ENCODE peak calls at places on chromosome 13, in seven cellular contexts. G, Z, A, D, P, F and Y are unnamed samples.

GRCh38 chr13:98752111-98752941 is at the start of gene SLC15A1:
- DNase-seq in F (no peak), G (no peak), P (no peak), D (peak; percentile 68), A (no peak), Z (no peak), Y (no peak)

GRCh38 chr13:99028890-99029289 is 51.0 kb upstream of the DOCK9 start:
- DNase-seq in G (peak; percentile 44), D (no peak), Z (no peak), P (no peak), A (no peak), F (no peak), Y (no peak)

GRCh38 chr13:72849571-72849970 is 67.6 kb downstream of the PIBF1 start:
- DNase-seq in D (no peak), G (no peak), A (no peak), P (no peak), F (no peak), Z (peak; percentile 9), Y (no peak)

GRCh38 chr13:47374741-47375140 is 477.9 kb upstream of the HTR2A start:
- DNase-seq in Z (no peak), P (no peak), D (no peak), G (no peak), A (no peak), F (no peak), Y (no peak)

GRCh38 chr13:21033224-21033855 is 28.0 kb downstream of the LATS2 start:
- DNase-seq in G (no peak), P (no peak), Z (peak; percentile 50), A (no peak), F (no peak), D (no peak), Y (no peak)

GRCh38 chr13:30697177-30697953 is 38.0 kb upstream of the ALOX5AP start:
- DNase-seq in P (no peak), G (no peak), A (no peak), D (no peak), Z (no peak), F (no peak), Y (no peak)

GRCh38 chr13:88704600-88705275 is 1033.6 kb downstream of the SLITRK5 start:
- DNase-seq in F (no peak), P (no peak), D (no peak), A (no peak), G (no peak), Z (no peak), Y (no peak)

GRCh38 chr13:57582032-57582431 is 49.5 kb upstream of the PCDH17 start:
- DNase-seq in P (no peak), D (no peak), G (no peak), A (no peak), Z (no peak), F (no peak), Y (no peak)

GRCh38 chr13:101773062-101773461 is 320.6 kb downstream of the ITGBL1 start:
- DNase-seq in Z (no peak), F (no peak), D (peak; percentile 9), P (no peak), A (no peak), G (no peak), Y (no peak)

GRCh38 chr13:40665754-40666057 is 735 bp downstream of the FOXO1 start:
- DNase-seq in A (no peak), Z (peak; percentile 39), G (peak; percentile 30), F (peak; percentile 40), P (peak; percentile 42), D (no peak), Y (no peak)

GRCh38 chr13:95073826-95074345 is 227.4 kb downstream of the ABCC4 start:
- DNase-seq in Z (no peak), A (no peak), D (no peak), P (no peak), G (no peak), F (no peak), Y (no peak)

GRCh38 chr13:51541809-51542258 is 42.4 kb upstream of the WDFY2 start:
- DNase-seq in F (no peak), Z (no peak), G (no peak), D (no peak), P (no peak), A (no peak), Y (no peak)

GRCh38 chr13:49904729-49905456 is 31.2 kb downstream of the SPRYD7 start:
- DNase-seq in G (no peak), D (no peak), Z (no peak), A (no peak), P (no peak), F (no peak), Y (no peak)

GRCh38 chr13:51101636-51102218 is 9.3 kb downstream of the C13orf42 start:
- DNase-seq in F (no peak), P (no peak), Z (no peak), A (no peak), D (peak; percentile 36), G (no peak), Y (no peak)

GRCh38 chr13:83503424-83503823 is 378.9 kb downstream of the SLITRK1 start:
- DNase-seq in F (no peak), G (no peak), P (no peak), Z (no peak), D (no peak), A (no peak), Y (no peak)

GRCh38 chr13:76225815-76226489 is 589.8 kb downstream of the LMO7 start:
- DNase-seq in Z (no peak), D (peak; percentile 17), G (no peak), A (no peak), P (no peak), F (no peak), Y (no peak)

GRCh38 chr13:21909331-21909730 is 238.5 kb downstream of the FGF9 start:
- DNase-seq in F (no peak), A (no peak), G (no peak), Z (no peak), P (no peak), D (no peak), Y (no peak)

GRCh38 chr13:46382224-46382623 is 4.8 kb downstream of the RUBCNL start:
- DNase-seq in D (no peak), G (no peak), F (no peak), Z (no peak), A (no peak), P (no peak), Y (no peak)

GRCh38 chr13:48437381-48437780 is 24.5 kb upstream of the LPAR6 start:
- DNase-seq in D (no peak), Z (peak; percentile 25), F (no peak), P (no peak), G (no peak), A (no peak), Y (no peak)